ENCODE peak calls at places on chromosomes 6 and 20, in six cellular contexts. One of them, this sample, is unnamed.

GRCh38 chr6:1285589-1286340 is 26.1 kb upstream of the FOXQ1 start:
- DNase-seq in HCEC 1CT: peak; percentile 54
- DNase-seq in occipital lobe: no peak
- DNase-seq in NCI-H1694: no peak
- DNase-seq in activated CD4-positive, CD25-positive, alpha-beta regulatory T cell treated with anti-CD3 and anti-CD28 coated beads, Interleukin-2, amount 50 U/mL, for 16 hours: no peak
- DNase-seq in stromal cell of bone marrow: no peak
- DNase-seq in this sample: peak; percentile 46

GRCh38 chr6:149335924-149336323 is 18.4 kb downstream of the TAB2 start:
- DNase-seq in stromal cell of bone marrow: peak; percentile 45
- DNase-seq in NCI-H1694: no peak
- DNase-seq in occipital lobe: no peak
- DNase-seq in HCEC 1CT: peak; percentile 90
- DNase-seq in activated CD4-positive, CD25-positive, alpha-beta regulatory T cell treated with anti-CD3 and anti-CD28 coated beads, Interleukin-2, amount 50 U/mL, for 16 hours: peak; percentile 26
- DNase-seq in this sample: peak; percentile 86

GRCh38 chr20:9397928-9398327 is 116.5 kb upstream of the LAMP5 start:
- DNase-seq in occipital lobe: no peak
- DNase-seq in activated CD4-positive, CD25-positive, alpha-beta regulatory T cell treated with anti-CD3 and anti-CD28 coated beads, Interleukin-2, amount 50 U/mL, for 16 hours: no peak
- DNase-seq in HCEC 1CT: no peak
- DNase-seq in stromal cell of bone marrow: no peak
- DNase-seq in NCI-H1694: no peak
- DNase-seq in this sample: no peak

GRCh38 chr20:55174635-55175034 is 699.2 kb downstream of the DOK5 start:
- DNase-seq in stromal cell of bone marrow: no peak
- DNase-seq in occipital lobe: no peak
- DNase-seq in NCI-H1694: no peak
- DNase-seq in activated CD4-positive, CD25-positive, alpha-beta regulatory T cell treated with anti-CD3 and anti-CD28 coated beads, Interleukin-2, amount 50 U/mL, for 16 hours: no peak
- DNase-seq in HCEC 1CT: no peak
- DNase-seq in this sample: peak; percentile 15

GRCh38 chr6:110561708-110562107 is 85.3 kb upstream of the SLC22A16 start:
- DNase-seq in activated CD4-positive, CD25-positive, alpha-beta regulatory T cell treated with anti-CD3 and anti-CD28 coated beads, Interleukin-2, amount 50 U/mL, for 16 hours: no peak
- DNase-seq in stromal cell of bone marrow: no peak
- DNase-seq in occipital lobe: no peak
- DNase-seq in NCI-H1694: no peak
- DNase-seq in HCEC 1CT: no peak
- DNase-seq in this sample: no peak

GRCh38 chr20:50242863-50243609 is 52.4 kb downstream of the CEBPB start:
- DNase-seq in occipital lobe: peak; percentile 46
- DNase-seq in HCEC 1CT: no peak
- DNase-seq in NCI-H1694: no peak
- DNase-seq in activated CD4-positive, CD25-positive, alpha-beta regulatory T cell treated with anti-CD3 and anti-CD28 coated beads, Interleukin-2, amount 50 U/mL, for 16 hours: no peak
- DNase-seq in stromal cell of bone marrow: no peak
- DNase-seq in this sample: peak; percentile 48

GRCh38 chr6:31663961-31664789 is 622 bp downstream of the GPANK1 start:
- DNase-seq in occipital lobe: no peak
- DNase-seq in NCI-H1694: no peak
- DNase-seq in HCEC 1CT: peak; percentile 86
- DNase-seq in stromal cell of bone marrow: peak; percentile 55
- DNase-seq in activated CD4-positive, CD25-positive, alpha-beta regulatory T cell treated with anti-CD3 and anti-CD28 coated beads, Interleukin-2, amount 50 U/mL, for 16 hours: no peak
- DNase-seq in this sample: peak; percentile 77

GRCh38 chr6:4936681-4937041 is 67.2 kb downstream of the RPP40 start:
- DNase-seq in occipital lobe: no peak
- DNase-seq in HCEC 1CT: peak; percentile 50
- DNase-seq in activated CD4-positive, CD25-positive, alpha-beta regulatory T cell treated with anti-CD3 and anti-CD28 coated beads, Interleukin-2, amount 50 U/mL, for 16 hours: no peak
- DNase-seq in stromal cell of bone marrow: peak; percentile 30
- DNase-seq in NCI-H1694: peak; percentile 10
- DNase-seq in this sample: peak; percentile 62

GRCh38 chr6:89071036-89071435 is 9.5 kb upstream of the PNRC1 start:
- DNase-seq in stromal cell of bone marrow: no peak
- DNase-seq in NCI-H1694: no peak
- DNase-seq in activated CD4-positive, CD25-positive, alpha-beta regulatory T cell treated with anti-CD3 and anti-CD28 coated beads, Interleukin-2, amount 50 U/mL, for 16 hours: no peak
- DNase-seq in occipital lobe: no peak
- DNase-seq in HCEC 1CT: no peak
- DNase-seq in this sample: no peak

GRCh38 chr6:135667694-135668455 is 170.3 kb upstream of the AHI1 start:
- DNase-seq in activated CD4-positive, CD25-positive, alpha-beta regulatory T cell treated with anti-CD3 and anti-CD28 coated beads, Interleukin-2, amount 50 U/mL, for 16 hours: no peak
- DNase-seq in occipital lobe: no peak
- DNase-seq in NCI-H1694: no peak
- DNase-seq in HCEC 1CT: peak; percentile 43
- DNase-seq in stromal cell of bone marrow: peak; percentile 41
- DNase-seq in this sample: peak; percentile 44

GRCh38 chr6:83756565-83756964 is 47.7 kb upstream of the SNAP91 start:
- DNase-seq in occipital lobe: no peak
- DNase-seq in stromal cell of bone marrow: no peak
- DNase-seq in activated CD4-positive, CD25-positive, alpha-beta regulatory T cell treated with anti-CD3 and anti-CD28 coated beads, Interleukin-2, amount 50 U/mL, for 16 hours: no peak
- DNase-seq in NCI-H1694: no peak
- DNase-seq in HCEC 1CT: no peak
- DNase-seq in this sample: no peak

This sample was measured in epithelial cell of esophagus.